ENCODE peak calls at places on chromosome 3, in seven cellular contexts. J is uterus, M is A549, N is HCT116, Y is left ventricle myocardium inferior, Z is osteoblast, I is neural progenitor cell. F is an unnamed sample.

GRCh38 chr3:108130705-108131104 is 39.9 kb upstream of the CD47 start:
- DNase-seq in J (no peak), M (no peak), N (no peak), Y (no peak), Z (no peak), I (no peak), F (no peak)

GRCh38 chr3:143328459-143328858 is 208.9 kb downstream of the CHST2 start:
- DNase-seq in J (no peak), M (no peak), N (no peak), Y (no peak), Z (peak; percentile 60), I (no peak), F (no peak)

GRCh38 chr3:30186741-30187219 is 419.6 kb upstream of the TGFBR2 start:
- DNase-seq in J (no peak), M (no peak), N (no peak), Y (peak; percentile 16), Z (no peak), I (no peak), F (no peak)

GRCh38 chr3:69890094-69890493 is 109.4 kb upstream of the SAMMSON start:
- DNase-seq in J (no peak), M (no peak), N (no peak), Y (no peak), Z (no peak), I (no peak), F (no peak)

GRCh38 chr3:98670020-98670419 is 76.6 kb upstream of the CPOX start:
- DNase-seq in J (no peak), M (no peak), N (no peak), Y (no peak), Z (no peak), I (no peak), F (no peak)

GRCh38 chr3:184586871-184587270 is 25.3 kb downstream of the EPHB3 start:
- DNase-seq in J (no peak), M (no peak), N (no peak), Y (no peak), Z (no peak), I (no peak), F (no peak)

GRCh38 chr3:171459130-171459941 is 869 bp downstream of the TNIK start:
- DNase-seq in J (peak; percentile 21), M (no peak), N (no peak), Y (peak; percentile 27), Z (no peak), I (peak; percentile 37), F (peak; percentile 81)

GRCh38 chr3:49017978-49018706 is at the start of gene DALRD3:
- DNase-seq in J (peak; percentile 62), M (peak; percentile 33), N (peak; percentile 79), Y (peak; percentile 61), Z (peak; percentile 93), I (peak; percentile 86), F (peak; percentile 92)

GRCh38 chr3:21826416-21826815 is 75.4 kb upstream of the ZNF385D start:
- DNase-seq in J (no peak), M (no peak), N (no peak), Y (no peak), Z (no peak), I (no peak), F (no peak)

GRCh38 chr3:158920375-158920774 is 118.5 kb downstream of the MFSD1 start:
- DNase-seq in J (no peak), M (no peak), N (no peak), Y (no peak), Z (peak; percentile 69), I (no peak), F (no peak)

GRCh38 chr3:197356275-197356674 is 57.9 kb upstream of the DLG1 start:
- DNase-seq in J (no peak), M (no peak), N (no peak), Y (peak; percentile 66), Z (no peak), I (no peak), F (no peak)

GRCh38 chr3:187368765-187369450 is 723 bp downstream of the RTP4 start:
- DNase-seq in J (no peak), M (no peak), N (no peak), Y (no peak), Z (peak; percentile 87), I (no peak), F (no peak)

GRCh38 chr3:189393598-189393997 is 221.8 kb downstream of the TPRG1 start:
- DNase-seq in J (no peak), M (peak; percentile 3), N (peak; percentile 2), Y (no peak), Z (no peak), I (no peak), F (no peak)

GRCh38 chr3:163033652-163034051 is 1537.0 kb downstream of the OTOL1 start:
- DNase-seq in J (no peak), M (no peak), N (no peak), Y (no peak), Z (no peak), I (no peak), F (no peak)

GRCh38 chr3:71066356-71066755 is 517.2 kb downstream of the FOXP1 start:
- DNase-seq in J (no peak), M (no peak), N (no peak), Y (no peak), Z (no peak), I (no peak), F (no peak)

GRCh38 chr3:62567097-62568021 is 194.0 kb upstream of the FEZF2 start:
- DNase-seq in J (peak; percentile 20), M (no peak), N (no peak), Y (no peak), Z (peak; percentile 88), I (no peak), F (no peak)

GRCh38 chr3:126005951-126006350 is 37.0 kb downstream of the ROPN1B start:
- DNase-seq in J (no peak), M (no peak), N (no peak), Y (no peak), Z (peak; percentile 94), I (no peak), F (no peak)

GRCh38 chr3:15044311-15044710 is 20.8 kb downstream of the MRPS25 start:
- DNase-seq in J (no peak), M (no peak), N (no peak), Y (no peak), Z (no peak), I (no peak), F (no peak)

GRCh38 chr3:15043772-15044171 is 21.3 kb downstream of the MRPS25 start:
- DNase-seq in J (no peak), M (no peak), N (no peak), Y (no peak), Z (no peak), I (no peak), F (no peak)

GRCh38 chr3:15040844-15041243 is 24.3 kb downstream of the MRPS25 start:
- DNase-seq in J (no peak), M (no peak), N (no peak), Y (no peak), Z (no peak), I (no peak), F (no peak)

GRCh38 chr3:15041950-15042349 is 23.2 kb downstream of the MRPS25 start:
- DNase-seq in J (no peak), M (no peak), N (no peak), Y (no peak), Z (no peak), I (no peak), F (no peak)

GRCh38 chr3:15042936-15043335 is 22.2 kb downstream of the MRPS25 start:
- DNase-seq in J (no peak), M (no peak), N (no peak), Y (no peak), Z (no peak), I (no peak), F (no peak)
- H3K27ac ChIP-seq in J (no peak overlapping the region), M (no peak overlapping the region), N (no peak overlapping the region), Y (no peak overlapping the region), Z (no peak overlapping the region), I (no peak overlapping the region), F (no peak overlapping the region)

GRCh38 chr3:137012097-137012501 is 54.3 kb downstream of the IL20RB start:
- DNase-seq in J (no peak), M (no peak), N (no peak), Y (no peak), Z (peak; percentile 85), I (no peak), F (no peak)

GRCh38 chr3:137010137-137010536 is 52.4 kb downstream of the IL20RB start:
- DNase-seq in J (no peak), M (no peak), N (no peak), Y (no peak), Z (no peak), I (no peak), F (no peak)

GRCh38 chr3:137013955-137014688 is 56.3 kb downstream of the IL20RB start:
- DNase-seq in J (peak; percentile 91), M (peak; percentile 77), N (peak; percentile 63), Y (peak; percentile 88), Z (peak; percentile 89), I (peak; percentile 90), F (peak; percentile 94)

GRCh38 chr3:137008976-137009375 is 51.2 kb downstream of the IL20RB start:
- DNase-seq in J (no peak), M (no peak), N (no peak), Y (no peak), Z (no peak), I (no peak), F (no peak)
- TF ChIP-seq CTCF in J (no peak), M (no peak), N (no peak), Y (no peak), Z (no peak), I (no peak), F (no peak)

GRCh38 chr3:122612706-122613105 is 35.3 kb downstream of the PARP15 start:
- DNase-seq in J (no peak), M (no peak), N (no peak), Y (no peak), Z (no peak), I (no peak), F (no peak)

GRCh38 chr3:122615303-122615702 is 37.9 kb downstream of the PARP15 start:
- DNase-seq in J (no peak), M (no peak), N (no peak), Y (no peak), Z (no peak), I (peak; percentile 26), F (no peak)

GRCh38 chr3:122606330-122606729 is 28.9 kb downstream of the PARP15 start:
- DNase-seq in J (no peak), M (no peak), N (no peak), Y (no peak), Z (no peak), I (no peak), F (no peak)

DNA sequence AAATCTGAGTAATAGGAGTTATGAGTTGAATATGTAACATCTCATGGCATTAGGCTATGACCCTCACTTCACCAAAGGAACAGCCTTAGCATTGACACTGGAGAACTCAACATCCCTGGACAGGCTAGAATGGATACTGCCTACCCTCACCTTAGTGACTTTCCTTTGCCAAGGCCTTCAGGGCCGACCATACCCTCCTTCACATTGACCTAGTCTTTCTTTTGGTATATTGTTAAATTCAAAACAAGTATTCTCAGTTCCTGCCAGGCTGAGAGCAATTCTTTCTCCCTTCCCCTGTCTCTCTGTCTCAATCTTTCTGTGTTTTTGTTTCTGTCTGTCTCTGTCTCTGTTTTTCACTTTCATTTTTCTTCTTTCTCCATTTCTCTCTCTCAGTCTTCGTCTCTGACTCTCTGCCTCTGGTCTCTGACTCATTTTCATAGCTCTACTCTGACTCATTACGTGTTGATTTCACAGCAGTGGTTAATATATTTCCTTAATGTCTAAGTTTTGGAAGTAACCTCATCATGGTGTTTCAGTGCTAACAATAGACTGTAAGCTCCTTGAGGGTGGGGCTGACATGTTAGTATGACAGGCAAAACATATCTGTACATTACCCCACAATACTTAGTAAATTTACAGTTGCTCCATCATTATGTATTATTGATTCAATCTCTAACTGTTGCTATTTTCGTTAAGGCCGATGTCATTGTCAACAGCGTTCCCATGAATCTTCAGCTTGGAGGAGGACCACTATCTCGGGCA is 32.5 kb downstream of the PARP15 start:
- DNase-seq in J (no peak), M (peak; percentile 46), N (peak; percentile 13), Y (no peak), Z (peak; percentile 88), I (no peak), F (no peak)
- H3K4me3 ChIP-seq in J (no peak overlapping the region), M (no peak overlapping the region), N (peak overlapping the region; percentile 45), Y (no peak overlapping the region), Z (peak overlapping the region; percentile 35), I (no peak overlapping the region), F (no peak overlapping the region)

GRCh38 chr3:11156026-11156410 is 1.7 kb downstream of the HRH1 start:
- DNase-seq in J (no peak), M (no peak), N (no peak), Y (no peak), Z (no peak), I (no peak), F (peak; percentile 23)
- H3K27ac ChIP-seq in J (no peak overlapping the region), M (no peak overlapping the region), N (no peak overlapping the region), Y (no peak overlapping the region), Z (no peak overlapping the region), I (no peak overlapping the region), F (no peak overlapping the region)